ENCODE peak calls at places on chromosomes 5 and 9, in four cellular contexts. H is K562, X is stomach, K is ovary. E is an unnamed sample.

GRCh38 chr9:72485821-72486605 is 35.4 kb upstream of the TMC1 start:
- DNase-seq in H (no peak), X (no peak), K (no peak), E (no peak)

GRCh38 chr5:139949710-139950109 is 93.4 kb downstream of the NRG2 start:
- DNase-seq in H (no peak), X (no peak), K (no peak), E (no peak)

GRCh38 chr9:105333076-105333475 is 88.6 kb downstream of the SLC44A1 start:
- DNase-seq in H (no peak), X (no peak), K (no peak), E (no peak)

GRCh38 chr5:173771058-173771742 is 116.9 kb upstream of the CPEB4 start:
- DNase-seq in H (peak; percentile 44), X (peak; percentile 81), K (no peak), E (no peak)

GRCh38 chr5:62587737-62588136 is 9.1 kb downstream of the LRRC70 start:
- DNase-seq in H (no peak), X (no peak), K (no peak), E (no peak)

GRCh38 chr9:89167788-89168187 is 10.8 kb downstream of the SHC3 start:
- DNase-seq in H (no peak), X (no peak), K (no peak), E (no peak)

GRCh38 chr9:33244150-33244784 is 4.3 kb downstream of the SPINK4 start:
- DNase-seq in H (no peak), X (no peak), K (no peak), E (peak; percentile 36)

GRCh38 chr9:81631213-81631745 is 58.1 kb downstream of the TLE1 start:
- DNase-seq in H (no peak), X (no peak), K (no peak), E (no peak)

GRCh38 chr9:117411547-117411946 is 3.3 kb downstream of the ASTN2 start:
- DNase-seq in H (peak; percentile 19), X (peak; percentile 71), K (no peak), E (no peak)
- H3K27me3 ChIP-seq in H (no peaks in the 10 kb centered on the region), X (peaks cover 9% of the 10 kb centered on the region), K (no peaks in the 10 kb centered on the region), E (peaks cover 37% of the 10 kb centered on the region)

GRCh38 chr9:100577776-100578448 is at the start of gene CAVIN4:
- DNase-seq in H (no peak), X (no peak), K (no peak), E (no peak)

GRCh38 chr9:100575006-100575405 is 2.9 kb upstream of the CAVIN4 start:
- DNase-seq in H (no peak), X (no peak), K (no peak), E (no peak)

GRCh38 chr9:100573655-100574260 is 4.1 kb upstream of the CAVIN4 start:
- DNase-seq in H (no peak), X (no peak), K (no peak), E (no peak)

GRCh38 chr9:100578610-100579009 is 731 bp downstream of the CAVIN4 start:
- DNase-seq in H (no peak), X (no peak), K (no peak), E (no peak)

DNA sequence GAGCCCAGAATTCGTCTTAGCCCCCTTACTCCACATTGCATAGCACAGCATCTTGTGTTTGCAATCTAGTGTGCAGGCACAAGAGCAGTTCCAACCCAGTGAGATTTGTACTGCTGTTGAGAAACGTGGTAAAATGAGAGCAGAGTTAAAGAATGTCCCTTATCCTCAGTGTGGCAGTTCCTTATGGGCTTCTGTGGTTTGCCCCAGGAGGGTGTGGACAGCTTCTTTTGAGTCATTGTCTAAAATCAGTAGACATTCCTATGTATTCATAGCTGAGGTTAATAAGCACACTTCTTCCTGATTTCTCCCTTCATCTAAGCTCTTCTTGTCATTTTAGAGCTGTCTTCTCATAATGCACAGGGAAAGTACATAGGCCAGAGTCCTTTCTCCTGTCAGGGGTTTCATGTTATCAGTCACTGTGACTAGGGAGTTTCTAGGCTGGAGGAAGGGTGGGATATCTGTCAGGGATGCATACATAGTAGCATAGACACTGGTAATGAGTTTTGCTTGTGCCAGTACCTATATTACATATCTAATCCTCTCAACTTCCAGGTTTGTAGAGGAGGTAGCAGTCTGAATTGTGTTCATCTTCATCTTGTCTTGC is 2.0 kb upstream of the CAVIN4 start:
- DNase-seq in H (no peak), X (no peak), K (no peak), E (no peak)
- TF ChIP-seq EP300 in H (no peak), X (no peak), K (no peak), E (no peak)

DNA sequence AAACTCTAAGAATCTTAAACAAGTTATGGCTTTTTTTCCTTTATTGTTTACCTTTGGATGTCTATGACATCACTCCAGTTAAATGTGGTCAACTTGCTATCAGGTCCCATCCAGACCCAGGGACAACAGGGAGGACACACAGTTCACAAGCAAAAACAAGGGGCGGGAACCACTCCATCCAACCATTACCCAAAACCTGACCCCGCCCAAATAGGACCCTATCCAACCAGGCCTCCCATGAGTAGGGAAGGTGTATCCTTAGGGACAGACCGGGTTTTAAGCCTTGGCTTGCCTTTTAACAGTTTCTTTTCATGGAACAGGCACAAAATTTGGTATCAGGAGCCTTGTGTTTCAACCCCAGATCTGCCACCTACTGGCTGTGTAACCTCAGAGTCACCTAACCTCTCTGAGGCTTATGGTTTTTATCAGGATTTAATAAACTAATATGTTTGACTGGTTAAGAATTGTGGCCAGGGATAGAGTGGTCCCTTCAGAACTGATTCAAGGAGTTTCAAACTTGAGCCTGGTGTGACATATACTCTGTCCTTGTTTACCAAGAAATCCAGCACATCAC is 127.7 kb upstream of the RAD23B start:
- DNase-seq in H (no peak), X (no peak), K (no peak), E (no peak)
- TF ChIP-seq CTCF in H (no peak), X (no peak), K (no peak), E (no peak)

GRCh38 chr5:55231476-55232193 is 1.8 kb downstream of the CCNO start:
- DNase-seq in H (no peak), X (no peak), K (peak; percentile 44), E (no peak)
- H3K27me3 ChIP-seq in H (peaks cover 19% of the 10 kb centered on the region), X (peaks cover 31% of the 10 kb centered on the region), K (no peaks in the 10 kb centered on the region), E (peaks cover 63% of the 10 kb centered on the region)